ENCODE peak calls at places on chromosomes 16 and 17, in six cellular contexts. I, H, M, N, B and O are unnamed samples.

GRCh38 chr17:27456681-27457404 is 595 bp downstream of the KSR1 start:
- DNase-seq in I (no peak), H (no peak), M (no peak), N (no peak), B (no peak), O (no peak)

GRCh38 chr17:47423406-47424295 is 99.9 kb downstream of the EFCAB13 start:
- DNase-seq in I (no peak), H (peak), M (peak), N (peak), B (no peak), O (peak)

GRCh38 chr17:45129426-45129939 is 2.8 kb downstream of the PLCD3 start:
- DNase-seq in I (no peak), H (no peak), M (no peak), N (no peak), B (no peak), O (no peak)

GRCh38 chr16:6165330-6165984 is 1067.9 kb upstream of the EEF2KMT start:
- DNase-seq in I (peak), H (no peak), M (no peak), N (peak), B (peak), O (peak)

GRCh38 chr17:74015316-74015715 is 188.2 kb upstream of the RPL38 start:
- DNase-seq in I (no peak), H (no peak), M (no peak), N (no peak), B (no peak), O (no peak)

GRCh38 chr17:65198653-65199382 is 61.6 kb downstream of the RGS9 start:
- DNase-seq in I (peak), H (peak), M (peak), N (peak), B (peak), O (peak)

GRCh38 chr16:852451-853185 is 52.1 kb upstream of the GNG13 start:
- DNase-seq in I (no peak), H (no peak), M (no peak), N (no peak), B (no peak), O (no peak)

GRCh38 chr17:50501054-50501453 is 7.2 kb upstream of the MYCBPAP start:
- DNase-seq in I (no peak), H (no peak), M (peak), N (peak), B (peak), O (no peak)

GRCh38 chr17:13429201-13429600 is 172.5 kb downstream of the HS3ST3A1 start:
- DNase-seq in I (no peak), H (peak), M (no peak), N (peak), B (no peak), O (peak)

GRCh38 chr16:4664538-4665418 is 28.6 kb upstream of the NUDT16L1 start:
- DNase-seq in I (no peak), H (peak), M (no peak), N (no peak), B (peak), O (no peak)

GRCh38 chr17:28887871-28888471 is 9.6 kb downstream of the FLOT2 start:
- DNase-seq in I (no peak), H (no peak), M (no peak), N (no peak), B (no peak), O (no peak)

GRCh38 chr17:48809182-48809581 is 7.8 kb downstream of the TTLL6 start:
- DNase-seq in I (no peak), H (no peak), M (no peak), N (no peak), B (no peak), O (no peak)

GRCh38 chr17:77491921-77492445 is 351.2 kb downstream of the SEC14L1 start:
- DNase-seq in I (no peak), H (no peak), M (no peak), N (no peak), B (peak), O (no peak)

GRCh38 chr17:61495161-61495857 is 43.1 kb downstream of the TBX4 start:
- DNase-seq in I (no peak), H (peak), M (peak), N (no peak), B (no peak), O (peak)

GRCh38 chr16:27434141-27435051 is 32.4 kb downstream of the IL21R start:
- DNase-seq in I (no peak), H (no peak), M (no peak), N (no peak), B (no peak), O (no peak)

GRCh38 chr17:73325527-73325842 is 13.7 kb upstream of the CDC42EP4 start:
- DNase-seq in I (no peak), H (no peak), M (no peak), N (no peak), B (no peak), O (no peak)

GRCh38 chr17:58416396-58416795 is 938 bp downstream of the RNF43 start:
- DNase-seq in I (no peak), H (no peak), M (no peak), N (no peak), B (no peak), O (no peak)
- H3K4me3 ChIP-seq in I (no peak), H (peak), M (no peak), N (peak), B (no peak), O (no peak)

GRCh38 chr16:31428277-31428597 is at the start of gene COX6A2:
- DNase-seq in I (no peak), H (no peak), M (no peak), N (no peak), B (no peak), O (no peak)

GRCh38 chr16:31430380-31431052 is 2.4 kb upstream of the COX6A2 start:
- DNase-seq in I (no peak), H (peak), M (no peak), N (no peak), B (peak), O (no peak)

GRCh38 chr16:31428638-31429247 is 583 bp upstream of the COX6A2 start:
- DNase-seq in I (no peak), H (peak), M (no peak), N (peak), B (no peak), O (no peak)

GRCh38 chr16:31429314-31429713 is 1.2 kb upstream of the COX6A2 start:
- DNase-seq in I (no peak), H (no peak), M (no peak), N (no peak), B (no peak), O (no peak)

GRCh38 chr16:31427441-31428276 is 501 bp downstream of the COX6A2 start:
- DNase-seq in I (no peak), H (no peak), M (peak), N (no peak), B (no peak), O (no peak)
- H2AFZ ChIP-seq in I (peak), H (no peak), M (no peak), N (no peak), B (no peak), O (peak)

GRCh38 chr17:8160224-8160577 is 2.5 kb downstream of the VAMP2 start:
- DNase-seq in I (no peak), H (no peak), M (no peak), N (no peak), B (no peak), O (no peak)

GRCh38 chr17:8162232-8162996 is at the start of gene VAMP2:
- DNase-seq in I (no peak), H (peak), M (peak), N (peak), B (peak), O (no peak)

GRCh38 chr17:8159459-8160223 is 3.1 kb downstream of the VAMP2 start:
- DNase-seq in I (no peak), H (no peak), M (no peak), N (no peak), B (no peak), O (no peak)

GRCh38 chr17:8161289-8162231 is 1.2 kb downstream of the VAMP2 start:
- DNase-seq in I (no peak), H (no peak), M (no peak), N (no peak), B (no peak), O (no peak)

DNA sequence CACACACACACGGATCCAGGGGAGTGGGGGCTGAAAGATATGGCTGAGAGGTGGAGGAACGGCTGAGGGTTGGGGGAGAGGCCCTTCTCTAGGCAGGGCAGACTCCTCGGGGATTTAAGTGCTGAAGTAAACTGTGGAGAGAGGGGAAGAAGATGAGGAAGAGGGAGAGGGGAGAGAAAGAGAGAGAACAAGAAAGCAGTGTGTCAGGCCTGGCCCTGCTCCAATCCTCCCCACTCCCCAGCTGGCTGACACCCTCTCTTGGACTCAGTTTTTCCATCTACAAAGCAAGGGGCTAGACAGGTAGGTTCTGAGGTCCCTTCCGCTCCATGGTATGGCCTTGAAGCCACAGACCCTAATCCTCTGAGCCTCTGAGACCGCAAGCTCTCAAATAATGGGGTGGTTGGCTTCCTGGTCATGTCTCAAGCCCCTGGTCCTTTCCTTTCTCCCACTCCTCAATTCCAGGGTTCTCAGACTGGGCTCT is 2.0 kb downstream of the VAMP2 start:
- DNase-seq in I (no peak), H (no peak), M (no peak), N (no peak), B (no peak), O (no peak)
- H3K4me3 ChIP-seq in I (peak), H (no peak), M (no peak), N (peak), B (no peak), O (peak)

GRCh38 chr17:80126449-80126715 is 20.5 kb downstream of the EIF4A3 start:
- DNase-seq in I (no peak), H (no peak), M (no peak), N (no peak), B (no peak), O (no peak)
- H2AFZ ChIP-seq in I (no peak), H (no peak), M (no peak), N (no peak), B (no peak), O (no peak)

GRCh38 chr16:28621756-28622155 is 11.9 kb upstream of the SULT1A1 start:
- DNase-seq in I (no peak), H (no peak), M (no peak), N (no peak), B (no peak), O (no peak)

GRCh38 chr16:28623172-28623711 is 13.4 kb upstream of the SULT1A1 start:
- DNase-seq in I (no peak), H (peak), M (peak), N (peak), B (peak), O (no peak)
- H3K4me3 ChIP-seq in I (no peak), H (peak), M (no peak), N (peak), B (peak), O (peak)

GRCh38 chr17:81070541-81071246 is 35.7 kb downstream of the BAIAP2 start:
- DNase-seq in I (no peak), H (no peak), M (no peak), N (no peak), B (no peak), O (no peak)
- H2AFZ ChIP-seq in I (no peak), H (no peak), M (no peak), N (no peak), B (no peak), O (no peak)